ENCODE peak calls at places on chromosomes 11 and 22, in seven cellular contexts. One of them, this sample, is unnamed.
A peak's percentile ranks its signal among the peaks of the same experiment; 100 is the strongest.

GRCh38 chr11:43298397-43298796 is 13.4 kb upstream of the API5 start:
- DNase-seq in thoracic aorta: no peak
- DNase-seq in GM13977: no peak
- DNase-seq in Calu3: no peak
- DNase-seq in activated CD4-positive, CD25-positive, alpha-beta regulatory T cell: no peak
- DNase-seq in ovary: no peak
- DNase-seq in GM04503: no peak
- DNase-seq in this sample: no peak

GRCh38 chr11:58650496-58650895 is 28.0 kb downstream of the CNTF start:
- DNase-seq in thoracic aorta: no peak
- DNase-seq in GM13977: no peak
- DNase-seq in Calu3: no peak
- DNase-seq in activated CD4-positive, CD25-positive, alpha-beta regulatory T cell: no peak
- DNase-seq in ovary: no peak
- DNase-seq in GM04503: no peak
- DNase-seq in this sample: no peak

GRCh38 chr11:74055938-74056337 is 47.1 kb upstream of the UCP3 start:
- DNase-seq in thoracic aorta: no peak
- DNase-seq in GM13977: no peak
- DNase-seq in Calu3: no peak
- DNase-seq in activated CD4-positive, CD25-positive, alpha-beta regulatory T cell: no peak
- DNase-seq in ovary: no peak
- DNase-seq in GM04503: peak; percentile 25
- DNase-seq in this sample: no peak

GRCh38 chr11:31809857-31810778 is 1.0 kb downstream of the PAX6 start:
- DNase-seq in thoracic aorta: no peak
- DNase-seq in GM13977: peak; percentile 69
- DNase-seq in Calu3: peak; percentile 41
- DNase-seq in activated CD4-positive, CD25-positive, alpha-beta regulatory T cell: no peak
- DNase-seq in ovary: no peak
- DNase-seq in GM04503: no peak
- DNase-seq in this sample: no peak

GRCh38 chr11:83011333-83012167 is 60.1 kb downstream of the RAB30 start:
- DNase-seq in thoracic aorta: no peak
- DNase-seq in GM13977: no peak
- DNase-seq in Calu3: no peak
- DNase-seq in activated CD4-positive, CD25-positive, alpha-beta regulatory T cell: no peak
- DNase-seq in ovary: no peak
- DNase-seq in GM04503: no peak
- DNase-seq in this sample: no peak

GRCh38 chr11:2296913-2297622 is 4.7 kb downstream of the C11orf21 start:
- DNase-seq in thoracic aorta: no peak
- DNase-seq in GM13977: no peak
- DNase-seq in Calu3: no peak
- DNase-seq in activated CD4-positive, CD25-positive, alpha-beta regulatory T cell: no peak
- DNase-seq in ovary: peak; percentile 10
- DNase-seq in GM04503: no peak
- DNase-seq in this sample: no peak

GRCh38 chr22:50218996-50219727 is 18.4 kb downstream of the SELENOO start:
- DNase-seq in thoracic aorta: no peak
- DNase-seq in GM13977: no peak
- DNase-seq in Calu3: no peak
- DNase-seq in activated CD4-positive, CD25-positive, alpha-beta regulatory T cell: no peak
- DNase-seq in ovary: peak; percentile 98
- DNase-seq in GM04503: no peak
- DNase-seq in this sample: no peak

GRCh38 chr11:61406067-61406466 is 13.7 kb downstream of the TMEM216 start:
- DNase-seq in thoracic aorta: no peak
- DNase-seq in GM13977: no peak
- DNase-seq in Calu3: no peak
- DNase-seq in activated CD4-positive, CD25-positive, alpha-beta regulatory T cell: no peak
- DNase-seq in ovary: no peak
- DNase-seq in GM04503: no peak
- DNase-seq in this sample: no peak

GRCh38 chr22:50694766-50695420 is 22.3 kb downstream of the SHANK3 start:
- DNase-seq in thoracic aorta: no peak
- DNase-seq in GM13977: no peak
- DNase-seq in Calu3: no peak
- DNase-seq in activated CD4-positive, CD25-positive, alpha-beta regulatory T cell: no peak
- DNase-seq in ovary: peak; percentile 7
- DNase-seq in GM04503: no peak
- DNase-seq in this sample: no peak

GRCh38 chr11:45180158-45180887 is 33.9 kb downstream of the PRDM11 start:
- DNase-seq in thoracic aorta: no peak
- DNase-seq in GM13977: peak; percentile 38
- DNase-seq in Calu3: peak; percentile 81
- DNase-seq in activated CD4-positive, CD25-positive, alpha-beta regulatory T cell: no peak
- DNase-seq in ovary: peak; percentile 74
- DNase-seq in GM04503: no peak
- DNase-seq in this sample: peak; percentile 61

GRCh38 chr22:46918197-46918596 is 155.7 kb downstream of the TBC1D22A start:
- DNase-seq in thoracic aorta: no peak
- DNase-seq in GM13977: no peak
- DNase-seq in Calu3: no peak
- DNase-seq in activated CD4-positive, CD25-positive, alpha-beta regulatory T cell: no peak
- DNase-seq in ovary: no peak
- DNase-seq in GM04503: no peak
- DNase-seq in this sample: no peak

GRCh38 chr11:19597194-19597593 is 115.4 kb upstream of the NAV2 start:
- DNase-seq in thoracic aorta: no peak
- DNase-seq in GM13977: no peak
- DNase-seq in Calu3: no peak
- DNase-seq in activated CD4-positive, CD25-positive, alpha-beta regulatory T cell: no peak
- DNase-seq in ovary: no peak
- DNase-seq in GM04503: peak; percentile 64
- DNase-seq in this sample: no peak

GRCh38 chr11:68315581-68315920 is 3.2 kb downstream of the LRP5 start:
- DNase-seq in thoracic aorta: no peak
- DNase-seq in GM13977: no peak
- DNase-seq in Calu3: no peak
- DNase-seq in activated CD4-positive, CD25-positive, alpha-beta regulatory T cell: no peak
- DNase-seq in ovary: no peak
- DNase-seq in GM04503: no peak
- DNase-seq in this sample: no peak

GRCh38 chr11:88174627-88175003 is 628 bp downstream of the RAB38 start:
- DNase-seq in thoracic aorta: peak; percentile 15
- DNase-seq in GM13977: no peak
- DNase-seq in Calu3: peak; percentile 62
- DNase-seq in activated CD4-positive, CD25-positive, alpha-beta regulatory T cell: no peak
- DNase-seq in ovary: peak; percentile 63
- DNase-seq in GM04503: peak; percentile 31
- DNase-seq in this sample: no peak

GRCh38 chr22:39594411-39594810 is 23.9 kb downstream of the CACNA1I start:
- DNase-seq in thoracic aorta: no peak
- DNase-seq in GM13977: no peak
- DNase-seq in Calu3: no peak
- DNase-seq in activated CD4-positive, CD25-positive, alpha-beta regulatory T cell: no peak
- DNase-seq in ovary: no peak
- DNase-seq in GM04503: no peak
- DNase-seq in this sample: no peak

GRCh38 chr11:74822187-74822586 is 73.5 kb downstream of the RNF169 start:
- DNase-seq in thoracic aorta: no peak
- DNase-seq in GM13977: no peak
- DNase-seq in Calu3: no peak
- DNase-seq in activated CD4-positive, CD25-positive, alpha-beta regulatory T cell: no peak
- DNase-seq in ovary: no peak
- DNase-seq in GM04503: peak; percentile 53
- DNase-seq in this sample: no peak

GRCh38 chr22:20584872-20585639 is 77.6 kb downstream of the MED15 start:
- DNase-seq in thoracic aorta: no peak
- DNase-seq in GM13977: no peak
- DNase-seq in Calu3: no peak
- DNase-seq in activated CD4-positive, CD25-positive, alpha-beta regulatory T cell: no peak
- DNase-seq in ovary: no peak
- DNase-seq in GM04503: no peak
- DNase-seq in this sample: no peak

GRCh38 chr11:68932358-68932757 is 28.7 kb downstream of the IGHMBP2 start:
- DNase-seq in thoracic aorta: no peak
- DNase-seq in GM13977: no peak
- DNase-seq in Calu3: no peak
- DNase-seq in activated CD4-positive, CD25-positive, alpha-beta regulatory T cell: no peak
- DNase-seq in ovary: no peak
- DNase-seq in GM04503: no peak
- DNase-seq in this sample: no peak

GRCh38 chr11:96278039-96278897 is 64.7 kb downstream of the MAML2 start:
- DNase-seq in thoracic aorta: no peak
- DNase-seq in GM13977: no peak
- DNase-seq in Calu3: no peak
- DNase-seq in activated CD4-positive, CD25-positive, alpha-beta regulatory T cell: no peak
- DNase-seq in ovary: no peak
- DNase-seq in GM04503: no peak
- DNase-seq in this sample: no peak

GRCh38 chr22:35257321-35258143 is at the start of gene HMGXB4:
- DNase-seq in thoracic aorta: peak; percentile 41
- DNase-seq in GM13977: peak; percentile 93
- DNase-seq in Calu3: peak; percentile 87
- DNase-seq in activated CD4-positive, CD25-positive, alpha-beta regulatory T cell: peak; percentile 66
- DNase-seq in ovary: peak; percentile 85
- DNase-seq in GM04503: peak; percentile 51
- DNase-seq in this sample: peak; percentile 93

GRCh38 chr11:73265278-73265810 is 6.8 kb upstream of the P2RY6 start:
- DNase-seq in thoracic aorta: no peak
- DNase-seq in GM13977: no peak
- DNase-seq in Calu3: no peak
- DNase-seq in activated CD4-positive, CD25-positive, alpha-beta regulatory T cell: no peak
- DNase-seq in ovary: no peak
- DNase-seq in GM04503: no peak
- DNase-seq in this sample: no peak

GRCh38 chr22:30778261-30778660 is 83.6 kb downstream of the OSBP2 start:
- DNase-seq in thoracic aorta: no peak
- DNase-seq in GM13977: no peak
- DNase-seq in Calu3: no peak
- DNase-seq in activated CD4-positive, CD25-positive, alpha-beta regulatory T cell: no peak
- DNase-seq in ovary: no peak
- DNase-seq in GM04503: no peak
- DNase-seq in this sample: no peak

GRCh38 chr22:46079861-46080821 is 70.2 kb upstream of the PPARA start:
- DNase-seq in thoracic aorta: peak; percentile 76
- DNase-seq in GM13977: no peak
- DNase-seq in Calu3: peak; percentile 93
- DNase-seq in activated CD4-positive, CD25-positive, alpha-beta regulatory T cell: no peak
- DNase-seq in ovary: no peak
- DNase-seq in GM04503: no peak
- DNase-seq in this sample: no peak

GRCh38 chr11:130979386-130979972 is 63.2 kb upstream of the SNX19 start:
- DNase-seq in thoracic aorta: no peak
- DNase-seq in GM13977: no peak
- DNase-seq in Calu3: no peak
- DNase-seq in activated CD4-positive, CD25-positive, alpha-beta regulatory T cell: no peak
- DNase-seq in ovary: no peak
- DNase-seq in GM04503: no peak
- DNase-seq in this sample: no peak

GRCh38 chr11:121295246-121296007 is 2.9 kb downstream of the SC5D start:
- DNase-seq in thoracic aorta: no peak
- DNase-seq in GM13977: no peak
- DNase-seq in Calu3: no peak
- DNase-seq in activated CD4-positive, CD25-positive, alpha-beta regulatory T cell: no peak
- DNase-seq in ovary: no peak
- DNase-seq in GM04503: no peak
- DNase-seq in this sample: no peak

GRCh38 chr11:73981051-73981805 is 1.4 kb downstream of the UCP2 start:
- DNase-seq in thoracic aorta: no peak
- DNase-seq in GM13977: no peak
- DNase-seq in Calu3: no peak
- DNase-seq in activated CD4-positive, CD25-positive, alpha-beta regulatory T cell: no peak
- DNase-seq in ovary: no peak
- DNase-seq in GM04503: no peak
- DNase-seq in this sample: no peak

This sample was measured in germinal center.